ENCODE peak calls at places on chromosome 4, in ten cellular contexts. C, E, W, H, G, P, T, M, X and Z are unnamed samples.

GRCh38 chr4:173334891-173335754 is 965 bp upstream of the HMGB2 start:
- DNase-seq in C (peak), E (peak), W (peak), H (peak), G (peak), P (peak), T (peak), M (peak), X (no peak), Z (no peak)

GRCh38 chr4:13706716-13707115 is 79.2 kb upstream of the BOD1L1 start:
- DNase-seq in C (no peak), E (no peak), W (no peak), H (no peak), G (no peak), P (peak), T (no peak), M (peak), X (no peak), Z (no peak)

GRCh38 chr4:6446538-6447451 is 25.6 kb downstream of the PPP2R2C start:
- DNase-seq in C (no peak), E (no peak), W (no peak), H (no peak), G (no peak), P (no peak), T (peak), M (no peak), X (no peak), Z (no peak)

GRCh38 chr4:54548098-54548620 is 109.6 kb upstream of the KIT start:
- DNase-seq in C (no peak), E (no peak), W (no peak), H (no peak), G (no peak), P (no peak), T (no peak), M (no peak), X (no peak), Z (no peak)

GRCh38 chr4:180587379-180587778 is 1655.8 kb upstream of the TENM3 start:
- DNase-seq in C (no peak), E (no peak), W (no peak), H (no peak), G (no peak), P (no peak), T (peak), M (no peak), X (no peak), Z (no peak)

GRCh38 chr4:188297873-188298272 is 158.6 kb downstream of the TRIML1 start:
- DNase-seq in C (no peak), E (no peak), W (no peak), H (no peak), G (peak), P (peak), T (no peak), M (peak), X (no peak), Z (no peak)

GRCh38 chr4:122716825-122717448 is 15.6 kb upstream of the BBS12 start:
- DNase-seq in C (peak), E (peak), W (peak), H (peak), G (peak), P (peak), T (peak), M (peak), X (peak), Z (peak)

GRCh38 chr4:6888506-6889071 is 21.0 kb upstream of the TBC1D14 start:
- DNase-seq in C (no peak), E (no peak), W (no peak), H (no peak), G (no peak), P (no peak), T (peak), M (no peak), X (no peak), Z (no peak)

GRCh38 chr4:165872443-165873297 is at the start of gene TLL1:
- DNase-seq in C (no peak), E (no peak), W (no peak), H (no peak), G (peak), P (peak), T (peak), M (no peak), X (no peak), Z (no peak)

GRCh38 chr4:20074450-20074849 is 177.3 kb upstream of the SLIT2 start:
- DNase-seq in C (no peak), E (peak), W (no peak), H (no peak), G (no peak), P (no peak), T (no peak), M (no peak), X (no peak), Z (no peak)

GRCh38 chr4:74418063-74418670 is 26.8 kb upstream of the AREG start:
- DNase-seq in C (no peak), E (no peak), W (no peak), H (peak), G (peak), P (peak), T (no peak), M (peak), X (no peak), Z (no peak)

GRCh38 chr4:89939994-89940393 is 45.3 kb downstream of the MMRN1 start:
- DNase-seq in C (no peak), E (no peak), W (no peak), H (peak), G (no peak), P (peak), T (no peak), M (no peak), X (no peak), Z (no peak)

GRCh38 chr4:38967260-38968095 is 64.7 kb downstream of the TMEM156 start:
- DNase-seq in C (no peak), E (no peak), W (no peak), H (peak), G (peak), P (peak), T (no peak), M (peak), X (no peak), Z (no peak)

GRCh38 chr4:39279416-39279815 is 86.7 kb downstream of the RFC1 start:
- DNase-seq in C (no peak), E (no peak), W (no peak), H (no peak), G (no peak), P (no peak), T (no peak), M (no peak), X (no peak), Z (no peak)

GRCh38 chr4:86587016-86587713 is 7.0 kb upstream of the PTPN13 start:
- DNase-seq in C (no peak), E (no peak), W (no peak), H (no peak), G (no peak), P (no peak), T (no peak), M (no peak), X (no peak), Z (no peak)

GRCh38 chr4:67680568-67681222 is 20.3 kb downstream of the UBA6 start:
- DNase-seq in C (no peak), E (no peak), W (no peak), H (no peak), G (peak), P (peak), T (no peak), M (peak), X (no peak), Z (no peak)

GRCh38 chr4:26858035-26858918 is 2.4 kb upstream of the STIM2 start:
- DNase-seq in C (no peak), E (no peak), W (no peak), H (no peak), G (no peak), P (peak), T (peak), M (no peak), X (no peak), Z (no peak)

GRCh38 chr4:125187221-125187620 is 127.5 kb upstream of the FAT4 start:
- DNase-seq in C (no peak), E (no peak), W (no peak), H (peak), G (peak), P (peak), T (no peak), M (peak), X (no peak), Z (no peak)

GRCh38 chr4:122003335-122003734 is 51.5 kb upstream of the TRPC3 start:
- DNase-seq in C (no peak), E (peak), W (no peak), H (no peak), G (peak), P (peak), T (peak), M (peak), X (no peak), Z (no peak)

GRCh38 chr4:69881173-69881773 is 21.3 kb upstream of the SULT1E1 start:
- DNase-seq in C (peak), E (no peak), W (peak), H (peak), G (peak), P (peak), T (no peak), M (peak), X (no peak), Z (peak)

GRCh38 chr4:140349816-140350215 is 23.6 kb upstream of the SCOC start:
- DNase-seq in C (no peak), E (no peak), W (no peak), H (no peak), G (no peak), P (no peak), T (no peak), M (no peak), X (no peak), Z (no peak)

GRCh38 chr4:36172650-36173049 is 71.7 kb downstream of the ARAP2 start:
- DNase-seq in C (no peak), E (no peak), W (no peak), H (no peak), G (no peak), P (no peak), T (no peak), M (no peak), X (no peak), Z (no peak)

GRCh38 chr4:112751447-112751846 is 114.5 kb downstream of the LARP7 start:
- DNase-seq in C (no peak), E (no peak), W (no peak), H (no peak), G (no peak), P (no peak), T (peak), M (no peak), X (no peak), Z (no peak)

GRCh38 chr4:176805155-176805554 is 12.4 kb upstream of the VEGFC start:
- DNase-seq in C (no peak), E (no peak), W (no peak), H (peak), G (peak), P (no peak), T (no peak), M (peak), X (no peak), Z (no peak)

GRCh38 chr4:159024828-159025227 is 78.1 kb upstream of the RAPGEF2 start:
- DNase-seq in C (no peak), E (no peak), W (no peak), H (no peak), G (no peak), P (no peak), T (no peak), M (no peak), X (no peak), Z (no peak)

GRCh38 chr4:145881991-145882390 is 56.6 kb downstream of the ZNF827 start:
- DNase-seq in C (no peak), E (no peak), W (no peak), H (no peak), G (no peak), P (peak), T (peak), M (no peak), X (no peak), Z (no peak)